ENCODE peak calls at places on chromosomes 7 and 10, in seven cellular contexts. D, W, M, C, B, K and S are unnamed samples.

GRCh38 chr7:918441-919113 is 35.9 kb downstream of the ADAP1 start:
- DNase-seq in D (no peak), W (no peak), M (no peak), C (no peak), B (no peak), K (no peak), S (no peak)

GRCh38 chr7:30445770-30446169 is 32.8 kb downstream of the NOD1 start:
- DNase-seq in D (peak; percentile 72), W (peak; percentile 72), M (peak; percentile 68), C (peak; percentile 26), B (peak; percentile 36), K (no peak), S (no peak)

GRCh38 chr7:75958802-75959543 is 35.4 kb downstream of the TMEM120A start:
- DNase-seq in D (no peak), W (no peak), M (no peak), C (no peak), B (peak; percentile 33), K (no peak), S (no peak)

GRCh38 chr10:27485368-27485767 is 18.7 kb upstream of the RAB18 start:
- DNase-seq in D (no peak), W (no peak), M (no peak), C (no peak), B (no peak), K (no peak), S (no peak)

GRCh38 chr10:114632869-114633715 is 25.0 kb downstream of the ABLIM1 start:
- DNase-seq in D (peak; percentile 29), W (no peak), M (no peak), C (no peak), B (peak; percentile 97), K (peak; percentile 10), S (peak; percentile 80)

GRCh38 chr7:2431260-2431867 is 28.0 kb downstream of the CHST12 start:
- DNase-seq in D (peak; percentile 40), W (no peak), M (peak; percentile 20), C (no peak), B (peak; percentile 21), K (no peak), S (no peak)

GRCh38 chr10:69014171-69014570 is 25.6 kb downstream of the KIFBP start:
- DNase-seq in D (no peak), W (no peak), M (no peak), C (no peak), B (no peak), K (no peak), S (peak; percentile 16)

GRCh38 chr10:44045020-44045419 is 339.9 kb downstream of the CXCL12 start:
- DNase-seq in D (no peak), W (no peak), M (no peak), C (no peak), B (peak; percentile 51), K (no peak), S (no peak)

GRCh38 chr7:152751449-152752141 is 8.0 kb upstream of the ACTR3B start:
- DNase-seq in D (no peak), W (no peak), M (no peak), C (no peak), B (no peak), K (no peak), S (no peak)

GRCh38 chr10:93553501-93554374 is 12.7 kb upstream of the FFAR4 start:
- DNase-seq in D (no peak), W (no peak), M (no peak), C (no peak), B (no peak), K (no peak), S (no peak)

GRCh38 chr10:37638569-37638968 is 218.8 kb downstream of the ZNF248 start:
- DNase-seq in D (no peak), W (no peak), M (no peak), C (no peak), B (no peak), K (no peak), S (no peak)

GRCh38 chr10:124002391-124003069 is 90.9 kb downstream of the CHST15 start:
- DNase-seq in D (no peak), W (no peak), M (no peak), C (no peak), B (no peak), K (no peak), S (no peak)